ENCODE peak calls at places on chromosomes 13 and 19, in nine cellular contexts. W is uterus, L is breast epithelium, D is esophagus squamous epithelium, K is stomach, G is heart left ventricle, Q is right lobe of liver, E is tibial artery, I is H9. B is an unnamed sample.
A peak's percentile ranks its signal among the peaks of the same experiment; 100 is the strongest.

GRCh38 chr13:50079278-50080157 is 64.3 kb downstream of the KCNRG start:
- DNase-seq in E (no peak), Q (no peak), L (no peak), W (no peak), I (no peak), K (no peak), D (no peak), G (no peak), B (no peak)

GRCh38 chr19:53576941-53577653 is 39.2 kb downstream of the ZNF331 start:
- DNase-seq in L (no peak), D (no peak), E (no peak), W (no peak), I (no peak), G (no peak), K (no peak), Q (no peak), B (no peak)

GRCh38 chr19:49820125-49820524 is 2.0 kb downstream of the MED25 start:
- DNase-seq in K (peak; percentile 47), E (no peak), D (no peak), Q (no peak), W (no peak), L (no peak), I (no peak), G (no peak), B (no peak)

GRCh38 chr13:110540871-110541525 is 20.5 kb downstream of the RAB20 start:
- DNase-seq in D (no peak), L (no peak), I (no peak), W (no peak), K (no peak), Q (no peak), E (no peak), G (no peak), B (no peak)

GRCh38 chr13:21979156-21979819 is 308.4 kb downstream of the FGF9 start:
- DNase-seq in D (no peak), K (no peak), W (no peak), Q (no peak), E (no peak), L (no peak), I (no peak), G (no peak), B (no peak)

GRCh38 chr19:48713864-48714755 is 5.4 kb downstream of the MAMSTR start:
- DNase-seq in D (peak; percentile 94), Q (peak; percentile 99), L (peak; percentile 99), I (peak; percentile 99), K (peak; percentile 99), W (peak; percentile 99), E (peak; percentile 99), G (peak; percentile 99), B (peak; percentile 99)

GRCh38 chr19:29872224-29872731 is 60.5 kb downstream of the CCNE1 start:
- DNase-seq in Q (no peak), E (no peak), D (no peak), L (no peak), W (no peak), I (peak; percentile 69), G (no peak), K (no peak), B (no peak)

GRCh38 chr19:36265856-36266374 is 51.0 kb downstream of the ZNF146 start:
- DNase-seq in K (no peak), D (no peak), W (no peak), L (no peak), G (no peak), I (no peak), Q (no peak), E (no peak), B (no peak)

GRCh38 chr13:102617697-102618350 is 21.0 kb downstream of the TPP2 start:
- DNase-seq in E (no peak), K (no peak), I (no peak), L (no peak), D (no peak), W (no peak), Q (no peak), G (no peak), B (no peak)

GRCh38 chr19:35468637-35469036 is 20.6 kb downstream of the FFAR2 start:
- DNase-seq in W (no peak), G (peak; percentile 61), I (peak; percentile 70), L (no peak), D (no peak), E (no peak), Q (peak; percentile 68), K (peak; percentile 70), B (peak; percentile 60)

GRCh38 chr19:1654178-1654792 is 1.9 kb upstream of the TCF3 start:
- DNase-seq in E (no peak), W (no peak), L (no peak), Q (no peak), I (no peak), G (no peak), D (no peak), K (no peak), B (no peak)

GRCh38 chr13:63690672-63691071 is 2275.0 kb upstream of the PCDH20 start:
- DNase-seq in G (no peak), E (no peak), K (no peak), W (no peak), L (no peak), Q (no peak), D (no peak), I (no peak), B (no peak)

DNA sequence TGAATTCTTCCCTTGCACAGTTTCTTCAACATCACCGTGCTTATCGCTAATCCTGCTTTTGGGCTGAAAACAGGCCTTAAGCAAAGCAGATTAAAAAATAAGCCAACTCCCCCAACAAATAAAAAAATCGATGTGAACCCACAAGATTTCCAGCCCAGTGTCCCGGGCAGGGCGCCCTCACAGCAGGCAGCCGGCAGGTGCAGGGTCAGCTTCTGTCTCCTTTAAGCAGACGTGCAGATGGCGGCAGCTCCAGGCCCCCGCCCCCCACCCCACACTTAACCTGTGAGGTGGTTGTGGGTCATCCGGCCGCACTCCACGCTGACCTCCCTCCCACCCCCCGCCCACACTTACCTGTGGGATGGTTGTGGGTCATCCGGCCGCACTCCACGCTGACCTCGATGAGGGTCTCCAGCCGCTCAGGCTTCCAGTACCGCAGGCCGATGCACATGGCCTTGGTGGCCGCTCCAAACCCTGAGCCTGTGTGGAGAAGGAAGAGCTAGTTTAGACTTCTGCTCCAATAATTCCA is 19.8 kb downstream of the ADPRHL1 start:
- DNase-seq in G (no peak), I (no peak), Q (no peak), W (no peak), E (no peak), K (no peak), D (no peak), L (no peak), B (no peak)
- H3K4me1 ChIP-seq in G (no peaks in the 10 kb centered on the region), I (no peaks in the 10 kb centered on the region), Q (no peaks in the 10 kb centered on the region), W (no peaks in the 10 kb centered on the region), E (no peaks in the 10 kb centered on the region), K (peaks cover 9% of the 10 kb centered on the region), D (no peaks in the 10 kb centered on the region), L (no peaks in the 10 kb centered on the region), B (peaks cover 4% of the 10 kb centered on the region)

DNA sequence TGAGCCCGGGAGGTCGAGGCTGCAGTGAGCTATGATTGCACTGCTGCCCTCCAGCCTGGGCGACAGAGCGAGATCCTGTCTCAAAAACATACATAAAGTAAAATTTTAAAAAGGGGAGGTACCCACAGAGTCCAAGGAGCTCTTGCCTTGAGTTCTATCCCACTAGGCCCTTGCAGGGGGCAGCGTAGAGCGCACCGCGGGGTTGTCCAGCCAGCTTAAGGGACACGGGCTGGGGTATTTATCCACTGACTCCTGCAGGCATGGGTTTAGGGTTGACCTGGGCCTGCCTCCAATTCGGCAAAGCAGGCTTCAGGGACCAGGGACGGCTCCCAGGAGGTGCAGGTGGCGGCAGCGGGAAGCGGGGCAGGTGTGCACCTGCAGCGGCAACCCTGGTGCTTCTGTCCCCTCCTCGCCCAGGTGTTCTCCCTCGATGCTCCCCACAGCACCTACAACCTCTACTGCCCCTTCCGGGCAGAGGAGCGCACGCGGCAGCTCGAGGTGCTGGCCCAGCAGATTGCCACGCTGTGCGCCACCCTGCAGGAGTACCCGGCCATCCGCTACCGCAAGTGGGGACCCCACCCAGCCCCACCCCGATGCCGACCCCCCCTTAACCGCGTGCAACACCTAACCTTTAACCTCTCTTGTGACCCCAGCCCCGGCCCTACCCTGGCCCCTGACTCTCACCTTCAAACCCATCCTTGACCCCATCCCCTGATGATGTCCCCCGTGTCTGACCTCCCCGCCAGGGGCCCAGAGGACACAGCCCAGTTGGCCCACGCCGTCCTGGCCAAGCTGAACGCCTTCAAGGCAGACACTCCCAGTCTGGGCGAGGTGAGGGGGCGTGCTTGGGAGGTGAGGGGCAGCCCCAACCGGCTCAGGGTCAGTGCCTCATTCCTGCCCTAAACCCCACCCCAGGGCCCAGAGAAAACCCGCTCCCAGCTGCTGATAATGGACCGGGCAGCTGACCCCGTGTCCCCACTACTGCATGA is 4.7 kb downstream of the STXBP2 start:
- DNase-seq in L (no peak), W (no peak), K (no peak), E (no peak), D (no peak), Q (no peak), G (no peak), I (peak; percentile 51), B (peak; percentile 11)
- TF ChIP-seq CTCF in L (no peak), W (no peak), K (no peak), E (no peak), D (no peak), Q (no peak), G (no peak), I (peak; percentile 61), B (no peak)

GRCh38 chr19:13012390-13012689 is 17.1 kb downstream of the NFIX start:
- DNase-seq in I (no peak), W (no peak), E (no peak), Q (no peak), K (no peak), D (no peak), G (no peak), L (no peak), B (no peak)
- H3K4me1 ChIP-seq in I (peaks cover 4% of the 10 kb centered on the region), W (peaks cover 41% of the 10 kb centered on the region), E (peaks cover 88% of the 10 kb centered on the region), Q (no peaks in the 10 kb centered on the region), K (peaks cover 94% of the 10 kb centered on the region), D (peaks cover 75% of the 10 kb centered on the region), G (peaks cover 93% of the 10 kb centered on the region), L (peaks cover 31% of the 10 kb centered on the region), B (peaks cover 26% of the 10 kb centered on the region)

GRCh38 chr13:39414339-39414738 is 188.7 kb downstream of the LHFPL6 start:
- DNase-seq in D (no peak), L (no peak), I (no peak), G (no peak), E (no peak), W (no peak), K (no peak), Q (no peak), B (no peak)

GRCh38 chr13:39417131-39417530 is 185.9 kb downstream of the LHFPL6 start:
- DNase-seq in D (no peak), Q (no peak), I (peak; percentile 45), K (no peak), G (peak; percentile 37), W (no peak), E (no peak), L (no peak), B (no peak)

GRCh38 chr13:39415003-39415402 is 188.0 kb downstream of the LHFPL6 start:
- DNase-seq in W (peak; percentile 41), E (peak; percentile 45), K (no peak), G (peak; percentile 45), I (no peak), L (no peak), Q (no peak), D (no peak), B (no peak)

GRCh38 chr13:39417643-39418042 is 185.3 kb downstream of the LHFPL6 start:
- DNase-seq in I (peak; percentile 49), L (no peak), E (no peak), D (no peak), Q (no peak), K (no peak), W (no peak), G (no peak), B (no peak)

DNA sequence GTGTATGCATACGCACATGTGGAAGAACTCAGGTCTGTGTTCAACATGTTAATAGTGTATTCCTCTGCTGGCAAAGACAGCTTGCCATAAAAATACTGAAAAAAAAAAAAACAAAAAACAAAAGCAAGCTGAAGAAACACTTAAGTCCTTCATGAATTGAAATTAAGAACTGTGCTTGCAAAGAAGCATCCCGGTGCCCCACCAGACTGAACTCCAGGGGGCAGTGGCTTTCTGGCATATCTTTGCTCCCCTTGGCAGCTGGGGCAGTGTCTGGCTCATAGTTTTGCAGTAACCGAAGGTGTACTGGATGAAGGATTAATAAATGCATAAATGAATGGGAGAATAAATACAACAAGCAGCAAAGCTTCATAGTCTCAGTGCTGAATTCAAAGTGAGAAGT is 187.6 kb downstream of the LHFPL6 start:
- DNase-seq in G (peak; percentile 69), Q (peak; percentile 29), E (peak; percentile 42), L (no peak), W (peak; percentile 53), K (no peak), I (peak; percentile 50), D (no peak), B (no peak)
- TF ChIP-seq CTCF in G (peak; percentile 35), Q (peak; percentile 36), E (peak; percentile 39), L (peak; percentile 13), W (peak; percentile 40), K (no peak), I (peak; percentile 69), D (no peak), B (no peak)

B was measured in mucosa of descending colon.